ENCODE peak calls at places on chromosomes 6 and 20, in five cellular contexts. C is GM19239, L is OCI-LY7, V is HT1080, P is D341Med. M is an unnamed sample.
A peak's percentile ranks its signal among the peaks of the same experiment; 100 is the strongest.

GRCh38 chr6:69233195-69233524 is 563.6 kb downstream of the LMBRD1 start:
- DNase-seq in C (no peak), L (no peak), V (no peak), P (peak; percentile 32), M (no peak)

GRCh38 chr6:35392773-35393672 is 50.7 kb downstream of the PPARD start:
- DNase-seq in C (no peak), L (no peak), V (no peak), P (no peak), M (no peak)

GRCh38 chr6:100078509-100078908 is 84.5 kb upstream of the MCHR2 start:
- DNase-seq in C (no peak), L (peak; percentile 2), V (peak; percentile 71), P (peak; percentile 25), M (no peak)

GRCh38 chr6:12275084-12275483 is 15.1 kb upstream of the EDN1 start:
- DNase-seq in C (no peak), L (no peak), V (peak; percentile 44), P (no peak), M (no peak)

GRCh38 chr6:108578595-108579038 is 17.9 kb downstream of the FOXO3 start:
- DNase-seq in C (no peak), L (no peak), V (peak; percentile 35), P (no peak), M (no peak)

GRCh38 chr20:60271597-60271996 is 313.4 kb downstream of the CDH26 start:
- DNase-seq in C (no peak), L (no peak), V (no peak), P (no peak), M (peak; percentile 3)

GRCh38 chr6:436308-437041 is 44.9 kb downstream of the IRF4 start:
- DNase-seq in C (no peak), L (no peak), V (peak; percentile 55), P (no peak), M (no peak)

GRCh38 chr20:43029161-43029560 is 160.5 kb downstream of the PTPRT start:
- DNase-seq in C (no peak), L (no peak), V (no peak), P (no peak), M (no peak)

GRCh38 chr20:11569163-11569562 is 348.5 kb upstream of the BTBD3 start:
- DNase-seq in C (no peak), L (no peak), V (no peak), P (no peak), M (no peak)

GRCh38 chr6:80316655-80317332 is 210.3 kb downstream of the BCKDHB start:
- DNase-seq in C (no peak), L (no peak), V (no peak), P (no peak), M (no peak)

GRCh38 chr6:69181964-69182363 is 546.9 kb downstream of the ADGRB3 start:
- DNase-seq in C (no peak), L (no peak), V (no peak), P (no peak), M (no peak)

GRCh38 chr6:8731874-8732273 is 296.5 kb upstream of the SLC35B3 start:
- DNase-seq in C (no peak), L (no peak), V (no peak), P (no peak), M (peak; percentile 86)

GRCh38 chr6:138805431-138805830 is 9.5 kb downstream of the ECT2L start:
- DNase-seq in C (no peak), L (no peak), V (peak; percentile 14), P (no peak), M (no peak)

GRCh38 chr20:37940161-37940560 is 37.2 kb downstream of the VSTM2L start:
- DNase-seq in C (no peak), L (no peak), V (no peak), P (peak; percentile 59), M (no peak)

GRCh38 chr6:168119539-168119938 is 40.5 kb upstream of the FRMD1 start:
- DNase-seq in C (no peak), L (no peak), V (no peak), P (no peak), M (no peak)

GRCh38 chr20:54119744-54120143 is 49.4 kb upstream of the BCAS1 start:
- DNase-seq in C (no peak), L (no peak), V (no peak), P (no peak), M (no peak)

M was measured in Kasumi-1.